ENCODE peak calls at places on chromosomes 5 and 9, in seven cellular contexts. One of them, this sample, is unnamed.

GRCh38 chr9:27125936-27126335 is 16.9 kb downstream of the TEK start:
- DNase-seq in non-pigmented ciliary epithelial cell: no peak
- DNase-seq in amniotic stem cell: no peak
- DNase-seq in fibroblast of the conjunctiva: no peak
- DNase-seq in coronary artery: no peak
- DNase-seq in HepG2: no peak
- DNase-seq in Ammon's horn: no peak
- DNase-seq in this sample: no peak

GRCh38 chr5:178304016-178304415 is 71.4 kb upstream of the PHYKPL start:
- DNase-seq in fibroblast of the conjunctiva: no peak
- DNase-seq in non-pigmented ciliary epithelial cell: no peak
- DNase-seq in Ammon's horn: no peak
- DNase-seq in amniotic stem cell: no peak
- DNase-seq in coronary artery: no peak
- DNase-seq in HepG2: no peak
- DNase-seq in this sample: peak

GRCh38 chr5:126936775-126937418 is 93.5 kb downstream of the MARCHF3 start:
- DNase-seq in Ammon's horn: no peak
- DNase-seq in fibroblast of the conjunctiva: no peak
- DNase-seq in non-pigmented ciliary epithelial cell: no peak
- DNase-seq in amniotic stem cell: no peak
- DNase-seq in coronary artery: no peak
- DNase-seq in HepG2: no peak
- DNase-seq in this sample: no peak

GRCh38 chr9:99557816-99558215 is 263.9 kb upstream of the NR4A3 start:
- DNase-seq in non-pigmented ciliary epithelial cell: no peak
- DNase-seq in coronary artery: no peak
- DNase-seq in amniotic stem cell: no peak
- DNase-seq in Ammon's horn: no peak
- DNase-seq in fibroblast of the conjunctiva: no peak
- DNase-seq in HepG2: no peak
- DNase-seq in this sample: no peak

GRCh38 chr5:111384220-111384619 is 128.1 kb downstream of the STARD4 start:
- DNase-seq in coronary artery: no peak
- DNase-seq in HepG2: no peak
- DNase-seq in Ammon's horn: no peak
- DNase-seq in fibroblast of the conjunctiva: no peak
- DNase-seq in non-pigmented ciliary epithelial cell: no peak
- DNase-seq in amniotic stem cell: no peak
- DNase-seq in this sample: no peak

GRCh38 chr5:8329773-8330172 is 460.8 kb downstream of the MTRR start:
- DNase-seq in HepG2: no peak
- DNase-seq in non-pigmented ciliary epithelial cell: no peak
- DNase-seq in fibroblast of the conjunctiva: no peak
- DNase-seq in Ammon's horn: no peak
- DNase-seq in amniotic stem cell: no peak
- DNase-seq in coronary artery: no peak
- DNase-seq in this sample: no peak

GRCh38 chr9:110729628-110730027 is 61.0 kb downstream of the MUSK start:
- DNase-seq in non-pigmented ciliary epithelial cell: no peak
- DNase-seq in fibroblast of the conjunctiva: no peak
- DNase-seq in HepG2: no peak
- DNase-seq in coronary artery: no peak
- DNase-seq in Ammon's horn: no peak
- DNase-seq in amniotic stem cell: no peak
- DNase-seq in this sample: no peak

GRCh38 chr9:134626141-134626423 is 15.5 kb upstream of the COL5A1 start:
- DNase-seq in Ammon's horn: no peak
- DNase-seq in non-pigmented ciliary epithelial cell: no peak
- DNase-seq in coronary artery: no peak
- DNase-seq in amniotic stem cell: no peak
- DNase-seq in HepG2: no peak
- DNase-seq in fibroblast of the conjunctiva: no peak
- DNase-seq in this sample: no peak

GRCh38 chr5:85823462-85824426 is 794.0 kb upstream of the COX7C start:
- DNase-seq in fibroblast of the conjunctiva: no peak
- DNase-seq in non-pigmented ciliary epithelial cell: no peak
- DNase-seq in Ammon's horn: no peak
- DNase-seq in coronary artery: no peak
- DNase-seq in amniotic stem cell: no peak
- DNase-seq in HepG2: no peak
- DNase-seq in this sample: no peak

GRCh38 chr5:169805527-169805934 is 168.5 kb downstream of the DOCK2 start:
- DNase-seq in coronary artery: no peak
- DNase-seq in amniotic stem cell: no peak
- DNase-seq in HepG2: no peak
- DNase-seq in non-pigmented ciliary epithelial cell: no peak
- DNase-seq in Ammon's horn: no peak
- DNase-seq in fibroblast of the conjunctiva: no peak
- DNase-seq in this sample: no peak

GRCh38 chr5:157107508-157107907 is 1.3 kb downstream of the HAVCR2 start:
- DNase-seq in non-pigmented ciliary epithelial cell: no peak
- DNase-seq in coronary artery: no peak
- DNase-seq in amniotic stem cell: no peak
- DNase-seq in Ammon's horn: no peak
- DNase-seq in fibroblast of the conjunctiva: no peak
- DNase-seq in HepG2: no peak
- DNase-seq in this sample: no peak

GRCh38 chr9:106961623-106962022 is 98.7 kb downstream of the ZNF462 start:
- DNase-seq in amniotic stem cell: no peak
- DNase-seq in Ammon's horn: no peak
- DNase-seq in HepG2: no peak
- DNase-seq in non-pigmented ciliary epithelial cell: no peak
- DNase-seq in fibroblast of the conjunctiva: no peak
- DNase-seq in coronary artery: no peak
- DNase-seq in this sample: no peak

GRCh38 chr5:134103998-134104612 is 10.4 kb upstream of the TCF7 start:
- DNase-seq in non-pigmented ciliary epithelial cell: no peak
- DNase-seq in Ammon's horn: no peak
- DNase-seq in fibroblast of the conjunctiva: no peak
- DNase-seq in amniotic stem cell: no peak
- DNase-seq in HepG2: no peak
- DNase-seq in coronary artery: no peak
- DNase-seq in this sample: no peak

GRCh38 chr5:151156732-151157402 is 712 bp downstream of the ANXA6 start:
- DNase-seq in fibroblast of the conjunctiva: no peak
- DNase-seq in HepG2: no peak
- DNase-seq in amniotic stem cell: no peak
- DNase-seq in Ammon's horn: no peak
- DNase-seq in non-pigmented ciliary epithelial cell: no peak
- DNase-seq in coronary artery: no peak
- DNase-seq in this sample: no peak

GRCh38 chr9:3956081-3956701 is 343.7 kb downstream of the GLIS3 start:
- DNase-seq in coronary artery: no peak
- DNase-seq in Ammon's horn: peak
- DNase-seq in amniotic stem cell: no peak
- DNase-seq in HepG2: no peak
- DNase-seq in fibroblast of the conjunctiva: no peak
- DNase-seq in non-pigmented ciliary epithelial cell: no peak
- DNase-seq in this sample: no peak

GRCh38 chr9:34177906-34178697 is 741 bp upstream of the UBAP1 start:
- DNase-seq in non-pigmented ciliary epithelial cell: no peak
- DNase-seq in Ammon's horn: no peak
- DNase-seq in amniotic stem cell: no peak
- DNase-seq in fibroblast of the conjunctiva: no peak
- DNase-seq in HepG2: no peak
- DNase-seq in coronary artery: no peak
- DNase-seq in this sample: no peak

GRCh38 chr5:96616801-96617200 is 45.4 kb upstream of the CAST start:
- DNase-seq in Ammon's horn: no peak
- DNase-seq in coronary artery: no peak
- DNase-seq in HepG2: no peak
- DNase-seq in fibroblast of the conjunctiva: no peak
- DNase-seq in amniotic stem cell: no peak
- DNase-seq in non-pigmented ciliary epithelial cell: no peak
- DNase-seq in this sample: no peak

GRCh38 chr9:121312169-121312568 is 44.2 kb downstream of the GSN start:
- DNase-seq in coronary artery: no peak
- DNase-seq in HepG2: no peak
- DNase-seq in amniotic stem cell: no peak
- DNase-seq in fibroblast of the conjunctiva: no peak
- DNase-seq in non-pigmented ciliary epithelial cell: no peak
- DNase-seq in Ammon's horn: no peak
- DNase-seq in this sample: no peak

GRCh38 chr9:84862786-84863185 is 193.3 kb downstream of the NTRK2 start:
- DNase-seq in HepG2: no peak
- DNase-seq in amniotic stem cell: no peak
- DNase-seq in fibroblast of the conjunctiva: peak
- DNase-seq in Ammon's horn: no peak
- DNase-seq in coronary artery: no peak
- DNase-seq in non-pigmented ciliary epithelial cell: no peak
- DNase-seq in this sample: no peak

GRCh38 chr9:112355305-112355953 is 22.0 kb upstream of the PTBP3 start:
- DNase-seq in amniotic stem cell: no peak
- DNase-seq in coronary artery: no peak
- DNase-seq in HepG2: no peak
- DNase-seq in fibroblast of the conjunctiva: no peak
- DNase-seq in non-pigmented ciliary epithelial cell: no peak
- DNase-seq in Ammon's horn: no peak
- DNase-seq in this sample: no peak

GRCh38 chr5:139805545-139805944 is 9.9 kb downstream of the PSD2 start:
- DNase-seq in HepG2: no peak
- DNase-seq in Ammon's horn: no peak
- DNase-seq in fibroblast of the conjunctiva: no peak
- DNase-seq in coronary artery: no peak
- DNase-seq in non-pigmented ciliary epithelial cell: no peak
- DNase-seq in amniotic stem cell: no peak
- DNase-seq in this sample: no peak

GRCh38 chr5:55110156-55110680 is 7.8 kb downstream of the GZMA start:
- DNase-seq in Ammon's horn: no peak
- DNase-seq in fibroblast of the conjunctiva: no peak
- DNase-seq in non-pigmented ciliary epithelial cell: no peak
- DNase-seq in HepG2: no peak
- DNase-seq in coronary artery: no peak
- DNase-seq in amniotic stem cell: no peak
- DNase-seq in this sample: no peak

GRCh38 chr5:157750320-157750719 is 6.8 kb downstream of the LSM11 start:
- DNase-seq in fibroblast of the conjunctiva: no peak
- DNase-seq in coronary artery: no peak
- DNase-seq in non-pigmented ciliary epithelial cell: no peak
- DNase-seq in amniotic stem cell: no peak
- DNase-seq in HepG2: no peak
- DNase-seq in Ammon's horn: no peak
- DNase-seq in this sample: no peak

GRCh38 chr5:151168602-151169344 is 11.2 kb upstream of the ANXA6 start:
- DNase-seq in coronary artery: peak
- DNase-seq in Ammon's horn: no peak
- DNase-seq in amniotic stem cell: no peak
- DNase-seq in non-pigmented ciliary epithelial cell: no peak
- DNase-seq in HepG2: no peak
- DNase-seq in fibroblast of the conjunctiva: no peak
- DNase-seq in this sample: no peak

GRCh38 chr9:4904322-4905134 is 80.5 kb upstream of the JAK2 start:
- DNase-seq in non-pigmented ciliary epithelial cell: no peak
- DNase-seq in HepG2: no peak
- DNase-seq in Ammon's horn: no peak
- DNase-seq in fibroblast of the conjunctiva: peak
- DNase-seq in amniotic stem cell: no peak
- DNase-seq in coronary artery: no peak
- DNase-seq in this sample: no peak

GRCh38 chr9:21812945-21813568 is 10.6 kb downstream of the MTAP start:
- DNase-seq in HepG2: peak
- DNase-seq in amniotic stem cell: peak
- DNase-seq in coronary artery: no peak
- DNase-seq in fibroblast of the conjunctiva: peak
- DNase-seq in non-pigmented ciliary epithelial cell: no peak
- DNase-seq in Ammon's horn: peak
- DNase-seq in this sample: peak

GRCh38 chr9:15286288-15286834 is 20.7 kb downstream of the TTC39B start:
- DNase-seq in HepG2: no peak
- DNase-seq in fibroblast of the conjunctiva: no peak
- DNase-seq in Ammon's horn: no peak
- DNase-seq in non-pigmented ciliary epithelial cell: no peak
- DNase-seq in coronary artery: no peak
- DNase-seq in amniotic stem cell: no peak
- DNase-seq in this sample: no peak